ENCODE peak calls at places on chromosomes 6 and 20, in seven cellular contexts. J is tibial nerve, N is endothelial cell of umbilical vein, Q is ovary, B is adrenal gland, E is esophagus squamous epithelium, U is upper lobe of left lung. D is an unnamed sample.

GRCh38 chr6:40900791-40901190 is 138.2 kb downstream of the UNC5CL start:
- DNase-seq in J (no peak), N (no peak), Q (no peak), B (no peak), E (no peak), U (no peak), D (no peak)

GRCh38 chr6:2378891-2379652 is 133.7 kb upstream of the GMDS start:
- DNase-seq in J (no peak), N (peak; percentile 75), Q (no peak), B (no peak), E (no peak), U (no peak), D (no peak)

GRCh38 chr6:53741001-53741400 is 53.8 kb upstream of the LRRC1 start:
- DNase-seq in J (no peak), N (no peak), Q (no peak), B (no peak), E (no peak), U (no peak), D (no peak)

GRCh38 chr20:4160761-4161305 is 145.5 kb upstream of the RNF24 start:
- DNase-seq in J (no peak), N (no peak), Q (peak; percentile 70), B (peak; percentile 59), E (no peak), U (peak; percentile 80), D (peak; percentile 22)

GRCh38 chr6:53496797-53497196 is 48.1 kb downstream of the GCLC start:
- DNase-seq in J (no peak), N (no peak), Q (no peak), B (no peak), E (no peak), U (no peak), D (no peak)

GRCh38 chr20:43776691-43777090 is 49.9 kb upstream of the GTSF1L start:
- DNase-seq in J (no peak), N (no peak), Q (no peak), B (no peak), E (no peak), U (no peak), D (no peak)

GRCh38 chr20:31722388-31723281 is at the start of gene BCL2L1:
- DNase-seq in J (peak; percentile 77), N (peak; percentile 86), Q (peak; percentile 86), B (peak; percentile 90), E (no peak), U (peak; percentile 94), D (peak; percentile 90)

GRCh38 chr6:107066697-107067659 is 39.0 kb downstream of the MTRES1 start:
- DNase-seq in J (no peak), N (no peak), Q (no peak), B (no peak), E (no peak), U (no peak), D (no peak)

GRCh38 chr6:75934643-75935472 is 137.6 kb downstream of the IMPG1 start:
- DNase-seq in J (peak; percentile 45), N (peak; percentile 77), Q (peak; percentile 36), B (peak; percentile 43), E (no peak), U (peak; percentile 84), D (peak; percentile 67)

GRCh38 chr6:70954750-70955149 is 2.1 kb downstream of the B3GAT2 start:
- DNase-seq in J (no peak), N (no peak), Q (no peak), B (no peak), E (no peak), U (peak; percentile 75), D (no peak)

GRCh38 chr6:42748241-42748898 is 2.5 kb upstream of the TBCC start:
- DNase-seq in J (no peak), N (no peak), Q (no peak), B (no peak), E (no peak), U (no peak), D (no peak)

GRCh38 chr20:13299401-13299800 is 78.3 kb downstream of the ISM1 start:
- DNase-seq in J (no peak), N (no peak), Q (no peak), B (no peak), E (no peak), U (peak; percentile 44), D (no peak)

GRCh38 chr20:22511943-22512910 is 72.1 kb downstream of the FOXA2 start:
- DNase-seq in J (no peak), N (peak; percentile 85), Q (no peak), B (no peak), E (no peak), U (peak; percentile 36), D (peak; percentile 89)

GRCh38 chr6:327538-328183 is 35.4 kb downstream of the DUSP22 start:
- DNase-seq in J (no peak), N (no peak), Q (no peak), B (no peak), E (no peak), U (no peak), D (no peak)

DNA sequence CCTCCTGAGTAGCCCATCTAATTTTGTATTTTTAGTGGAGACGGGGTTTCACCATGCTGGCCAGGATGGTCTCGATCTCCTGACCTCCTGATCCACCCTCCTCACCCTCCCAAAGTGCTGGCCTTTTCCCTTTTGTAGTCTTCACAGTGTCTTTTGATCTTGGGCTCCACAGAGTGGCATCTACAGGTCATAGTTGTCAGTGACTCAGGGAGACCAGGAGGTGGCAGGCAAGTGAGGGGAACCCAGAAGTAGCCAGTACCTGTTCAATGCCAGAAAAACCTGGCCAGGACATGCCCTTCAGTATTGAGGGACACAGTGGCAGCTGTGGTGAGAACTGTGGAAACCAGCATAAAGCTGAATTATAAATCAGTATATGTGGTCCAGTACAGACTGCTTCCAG is 19.6 kb downstream of the RPP21 start:
- DNase-seq in J (no peak), N (no peak), Q (no peak), B (no peak), E (no peak), U (no peak), D (no peak)
- H3K27me3 ChIP-seq in J (peaks cover 62% of the 10 kb centered on the region), N (peaks cover 41% of the 10 kb centered on the region), Q (no peaks in the 10 kb centered on the region), B (peaks cover 27% of the 10 kb centered on the region), E (no peaks in the 10 kb centered on the region), U (no peaks in the 10 kb centered on the region), D (no peaks in the 10 kb centered on the region)

GRCh38 chr20:58692579-58693225 is at the start of gene NPEPL1:
- DNase-seq in J (no peak), N (peak; percentile 45), Q (peak; percentile 79), B (peak; percentile 59), E (no peak), U (peak; percentile 96), D (peak; percentile 79)

GRCh38 chr20:58691773-58692578 is 624 bp upstream of the NPEPL1 start:
- DNase-seq in J (peak; percentile 56), N (no peak), Q (peak; percentile 63), B (peak; percentile 43), E (no peak), U (peak; percentile 58), D (peak; percentile 61)

GRCh38 chr20:58695084-58695722 is 2.6 kb downstream of the NPEPL1 start:
- DNase-seq in J (no peak), N (no peak), Q (peak; percentile 23), B (peak; percentile 10), E (no peak), U (no peak), D (no peak)

GRCh38 chr20:58694241-58695083 is 1.9 kb downstream of the NPEPL1 start:
- DNase-seq in J (no peak), N (no peak), Q (no peak), B (no peak), E (no peak), U (no peak), D (no peak)

GRCh38 chr20:58693226-58694006 is 816 bp downstream of the NPEPL1 start:
- DNase-seq in J (no peak), N (peak; percentile 20), Q (peak; percentile 56), B (no peak), E (no peak), U (peak; percentile 91), D (peak; percentile 28)
- H3K4me3 ChIP-seq in J (peak overlapping the region; percentile 47), N (peak overlapping the region; percentile 27), Q (peak overlapping the region; percentile 49), B (no peak overlapping the region), E (peak overlapping the region; percentile 45), U (peak overlapping the region; percentile 56), D (no peak overlapping the region)

GRCh38 chr6:129601323-129601722 is 108.7 kb downstream of the ARHGAP18 start:
- DNase-seq in J (no peak), N (no peak), Q (no peak), B (no peak), E (no peak), U (no peak), D (no peak)

GRCh38 chr6:129599467-129599866 is 110.5 kb downstream of the ARHGAP18 start:
- DNase-seq in J (no peak), N (no peak), Q (no peak), B (no peak), E (no peak), U (no peak), D (no peak)

GRCh38 chr6:129597023-129597713 is 112.8 kb downstream of the ARHGAP18 start:
- DNase-seq in J (no peak), N (no peak), Q (no peak), B (no peak), E (no peak), U (no peak), D (no peak)

GRCh38 chr6:129603731-129604130 is 106.2 kb downstream of the ARHGAP18 start:
- DNase-seq in J (no peak), N (no peak), Q (no peak), B (no peak), E (no peak), U (no peak), D (no peak)

DNA sequence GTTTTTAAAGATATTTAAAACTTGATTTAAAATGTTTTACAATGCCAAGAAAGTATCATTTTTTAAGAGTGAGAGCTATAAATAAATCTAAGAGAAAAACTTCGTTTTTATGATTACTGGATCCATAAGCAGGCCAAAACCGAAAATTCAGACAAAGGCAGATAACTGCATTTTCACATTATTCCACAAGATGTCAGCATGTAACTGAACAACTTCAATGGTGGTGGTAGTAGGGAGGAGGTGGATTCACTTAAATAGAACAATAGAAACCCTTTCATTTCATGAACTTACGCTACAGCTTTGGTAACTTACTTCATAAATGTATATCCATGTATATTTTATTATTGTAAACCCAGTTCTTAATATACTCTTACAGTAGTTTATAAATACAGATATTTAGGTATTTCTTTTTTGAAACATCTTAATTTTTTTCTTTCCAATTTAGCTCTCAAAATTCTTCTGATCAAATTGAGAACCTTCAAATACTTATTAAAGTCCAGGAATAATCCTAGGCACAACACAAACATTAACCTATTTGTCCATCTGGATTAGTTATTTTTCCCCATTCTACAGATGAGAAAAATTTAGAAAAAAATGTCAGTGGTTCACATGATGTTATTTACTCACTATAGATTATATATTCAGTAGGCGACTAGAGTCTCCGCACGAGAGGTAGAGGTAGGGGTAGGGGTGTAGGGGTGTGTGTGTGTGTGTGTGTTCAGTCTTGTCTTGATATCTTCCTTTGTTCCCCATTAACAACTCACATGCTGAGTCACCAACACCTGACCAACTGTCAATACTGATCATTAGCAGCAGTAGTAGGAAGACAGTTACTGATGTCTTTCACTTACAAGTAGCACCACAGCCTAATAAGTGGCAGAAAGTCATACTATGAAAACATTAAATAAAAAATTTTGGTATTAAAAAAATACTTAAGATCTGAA is 111.5 kb downstream of the ARHGAP18 start:
- DNase-seq in J (peak; percentile 20), N (peak; percentile 87), Q (no peak), B (no peak), E (no peak), U (no peak), D (no peak)
- TF ChIP-seq POLR2A in J (no peak), N (peak; percentile 19), Q (no peak), B (no peak), E (no peak), U (no peak), D (no peak)

DNA sequence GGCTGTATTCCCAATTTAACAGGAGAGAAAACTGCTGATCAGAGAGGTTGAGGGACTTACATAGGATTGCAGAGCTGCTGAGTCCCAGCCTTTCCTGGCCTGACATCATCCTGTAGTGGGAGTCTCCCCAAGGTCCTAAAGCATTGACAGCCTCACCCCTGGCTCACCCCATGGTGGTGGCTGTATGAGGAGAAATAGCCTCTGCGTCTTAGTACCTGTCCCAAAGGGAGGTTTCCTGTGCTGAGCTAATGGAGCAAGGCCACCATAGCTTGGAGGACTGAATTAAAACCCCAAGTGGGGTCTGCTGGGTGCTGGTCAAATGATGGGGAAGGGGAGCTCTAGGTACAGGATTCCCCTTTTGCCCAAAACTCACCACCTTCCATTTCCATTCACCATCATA is 525.1 kb downstream of the CDH26 start:
- DNase-seq in J (no peak), N (no peak), Q (no peak), B (no peak), E (no peak), U (no peak), D (no peak)
- H3K27me3 ChIP-seq in J (no peaks in the 10 kb centered on the region), N (no peaks in the 10 kb centered on the region), Q (no peaks in the 10 kb centered on the region), B (no peaks in the 10 kb centered on the region), E (no peaks in the 10 kb centered on the region), U (no peaks in the 10 kb centered on the region), D (no peaks in the 10 kb centered on the region)

D was measured in body of pancreas.